ENCODE peak calls at places on chromosomes 5 and 9, in five cellular contexts. K is K562, M is A549, P is HepG2, G is GM12878. F is an unnamed sample.

GRCh38 chr9:34271618-34272017 is 57.5 kb downstream of the KIF24 start:
- DNase-seq in K (no peak), M (no peak), P (no peak), G (no peak), F (no peak)

GRCh38 chr5:136703706-136704105 is 338.4 kb upstream of the TRPC7 start:
- DNase-seq in K (no peak), M (no peak), P (no peak), G (no peak), F (no peak)

GRCh38 chr5:166505546-166505945 is 1785.9 kb upstream of the WWC1 start:
- DNase-seq in K (no peak), M (no peak), P (no peak), G (no peak), F (no peak)

GRCh38 chr9:126406075-126406675 is 79.5 kb downstream of the MVB12B start:
- DNase-seq in K (no peak), M (no peak), P (no peak), G (no peak), F (peak)

GRCh38 chr9:81461196-81461595 is 228.2 kb downstream of the TLE1 start:
- DNase-seq in K (no peak), M (no peak), P (no peak), G (no peak), F (peak)

GRCh38 chr5:135977375-135977928 is 22.7 kb upstream of the LECT2 start:
- DNase-seq in K (peak), M (peak), P (no peak), G (no peak), F (peak)

GRCh38 chr9:124320062-124320973 is 62.6 kb downstream of the NEK6 start:
- DNase-seq in K (peak), M (peak), P (peak), G (no peak), F (peak)

GRCh38 chr9:136703231-136703870 is 9.0 kb upstream of the DIPK1B start:
- DNase-seq in K (no peak), M (no peak), P (no peak), G (no peak), F (no peak)

GRCh38 chr5:72199681-72200080 is 92.4 kb downstream of the MAP1B start:
- DNase-seq in K (no peak), M (no peak), P (no peak), G (no peak), F (no peak)

GRCh38 chr9:132500193-132500592 is 82.2 kb upstream of the BARHL1 start:
- DNase-seq in K (peak), M (no peak), P (no peak), G (no peak), F (no peak)

GRCh38 chr5:76548525-76549229 is 74.5 kb downstream of the F2RL2 start:
- DNase-seq in K (no peak), M (no peak), P (peak), G (no peak), F (no peak)

GRCh38 chr9:114347675-114348074 is 18.0 kb downstream of the ORM2 start:
- DNase-seq in K (no peak), M (no peak), P (no peak), G (no peak), F (no peak)
- TF ChIP-seq RFX5 in K (no peak), M (no peak), P (no peak), G (no peak), F (no peak)

GRCh38 chr9:92804727-92805126 is 40.1 kb upstream of the BICD2 start:
- DNase-seq in K (no peak), M (no peak), P (no peak), G (no peak), F (no peak)

GRCh38 chr9:92808726-92809451 is 44.3 kb upstream of the BICD2 start:
- DNase-seq in K (peak), M (peak), P (peak), G (no peak), F (peak)

GRCh38 chr9:92807757-92808725 is 43.4 kb upstream of the BICD2 start:
- DNase-seq in K (no peak), M (no peak), P (no peak), G (no peak), F (no peak)

GRCh38 chr9:92807031-92807756 is 42.6 kb upstream of the BICD2 start:
- DNase-seq in K (no peak), M (no peak), P (no peak), G (no peak), F (no peak)
- TF ChIP-seq RFX5 in K (no peak), M (no peak), P (no peak), G (no peak), F (no peak)

GRCh38 chr9:135148386-135148785 is 60.9 kb downstream of the OLFM1 start:
- DNase-seq in K (no peak), M (no peak), P (no peak), G (no peak), F (no peak)
- TF ChIP-seq RFX5 in K (no peak), M (no peak), P (no peak), G (no peak), F (no peak)

DNA sequence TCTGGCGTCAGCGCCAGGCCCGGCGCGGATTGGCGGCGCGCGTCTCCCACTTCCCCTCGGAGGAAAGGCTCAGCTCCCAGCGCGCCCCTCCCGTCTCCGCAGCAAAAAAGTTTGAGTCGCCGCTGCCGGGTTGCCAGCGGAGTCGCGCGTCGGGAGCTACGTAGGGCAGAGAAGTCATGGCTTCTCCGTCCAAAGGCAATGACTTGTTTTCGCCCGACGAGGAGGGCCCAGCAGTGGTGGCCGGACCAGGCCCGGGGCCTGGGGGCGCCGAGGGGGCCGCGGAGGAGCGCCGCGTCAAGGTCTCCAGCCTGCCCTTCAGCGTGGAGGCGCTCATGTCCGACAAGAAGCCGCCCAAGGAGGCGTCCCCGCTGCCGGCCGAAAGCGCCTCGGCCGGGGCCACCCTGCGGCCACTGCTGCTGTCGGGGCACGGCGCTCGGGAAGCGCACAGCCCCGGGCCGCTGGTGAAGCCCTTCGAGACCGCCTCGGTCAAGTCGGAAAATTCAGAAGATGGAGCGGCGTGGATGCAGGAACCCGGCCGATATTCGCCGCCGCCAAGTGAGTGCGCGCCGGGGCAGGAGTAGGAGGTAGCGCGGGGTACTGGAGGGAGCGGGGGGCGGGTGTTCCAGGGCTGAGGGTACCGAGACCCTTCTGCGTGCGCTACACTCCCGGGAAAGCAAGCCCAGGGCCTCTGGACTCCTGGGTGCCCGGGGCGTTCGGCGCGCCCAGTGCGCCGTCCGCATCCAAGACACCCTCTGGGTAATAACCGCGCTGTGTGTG is at the start of gene MSX2:
- DNase-seq in K (peak), M (peak), P (no peak), G (no peak), F (peak)
- TF ChIP-seq RFX5 in K (no peak), M (peak), P (no peak), G (no peak), F (no peak)

F was measured in IMR-90.